ENCODE peak calls at places on chromosome 16, in four cellular contexts. J is IMR-90, Y is mesendoderm, H is H1. N is an unnamed sample.

GRCh38 chr16:70681382-70682238 is 4.2 kb downstream of the MTSS2 start:
- DNase-seq in J (no peak), H (no peak), Y (no peak), N (no peak)

GRCh38 chr16:82695806-82696205 is 69.0 kb downstream of the CDH13 start:
- DNase-seq in Y (no peak), J (no peak), H (no peak), N (no peak)

GRCh38 chr16:23071202-23072083 is 77.8 kb downstream of the USP31 start:
- DNase-seq in Y (no peak), J (peak), H (no peak), N (no peak)

GRCh38 chr16:10178079-10178478 is 4.1 kb downstream of the GRIN2A start:
- DNase-seq in H (no peak), Y (peak), J (no peak), N (no peak)

GRCh38 chr16:80954985-80955384 is 51.7 kb downstream of the CMC2 start:
- DNase-seq in H (no peak), J (no peak), Y (no peak), N (no peak)

GRCh38 chr16:87560428-87561199 is 41.7 kb upstream of the JPH3 start:
- DNase-seq in Y (peak), H (peak), J (no peak), N (peak)

GRCh38 chr16:31664683-31665482 is 137.2 kb downstream of the AHSP start:
- DNase-seq in H (no peak), J (peak), Y (no peak), N (no peak)

GRCh38 chr16:75572859-75573542 is 6.8 kb downstream of the GABARAPL2 start:
- DNase-seq in J (no peak), H (no peak), Y (no peak), N (no peak)

GRCh38 chr16:46814790-46815189 is 16.2 kb downstream of the C16orf87 start:
- DNase-seq in J (no peak), Y (no peak), H (no peak), N (no peak)

GRCh38 chr16:31363721-31364120 is 8.7 kb downstream of the ITGAX start:
- DNase-seq in Y (no peak), J (no peak), H (no peak), N (no peak)

GRCh38 chr16:86349338-86349900 is 160.9 kb upstream of the FOXF1 start:
- DNase-seq in J (no peak), Y (peak), H (no peak), N (no peak)

GRCh38 chr16:57797526-57798266 is 4.6 kb downstream of the KIFC3 start:
- DNase-seq in Y (peak), H (peak), J (no peak), N (peak)

GRCh38 chr16:81693047-81693446 is 86.0 kb upstream of the PLCG2 start:
- DNase-seq in J (peak), H (no peak), Y (no peak), N (no peak)

GRCh38 chr16:69443809-69444611 is 19.6 kb downstream of the CYB5B start:
- DNase-seq in J (peak), Y (no peak), H (no peak), N (no peak)

GRCh38 chr16:12066823-12067222 is 90.3 kb downstream of the SNX29 start:
- DNase-seq in Y (no peak), H (no peak), J (no peak), N (no peak)

GRCh38 chr16:3520861-3521260 is 20.1 kb downstream of the CLUAP1 start:
- DNase-seq in Y (peak), J (no peak), H (no peak), N (peak)

GRCh38 chr16:87602821-87603683 is 744 bp downstream of the JPH3 start:
- DNase-seq in Y (peak), H (peak), J (no peak), N (no peak)

GRCh38 chr16:86060381-86061317 is 161.7 kb downstream of the IRF8 start:
- DNase-seq in J (no peak), H (no peak), Y (no peak), N (no peak)

GRCh38 chr16:12098429-12099310 is 122.1 kb downstream of the SNX29 start:
- DNase-seq in H (no peak), Y (no peak), J (no peak), N (no peak)

GRCh38 chr16:50371936-50372595 is 3.3 kb upstream of the BRD7 start:
- DNase-seq in J (no peak), Y (peak), H (no peak), N (no peak)

GRCh38 chr16:17827313-17827712 is 356.6 kb upstream of the XYLT1 start:
- DNase-seq in H (no peak), J (peak), Y (no peak), N (no peak)

GRCh38 chr16:11994187-11995119 is 17.9 kb downstream of the SNX29 start:
- DNase-seq in J (peak), Y (peak), H (no peak), N (no peak)

GRCh38 chr16:74626741-74627416 is 20.0 kb upstream of the GLG1 start:
- DNase-seq in J (peak), H (no peak), Y (no peak), N (no peak)

GRCh38 chr16:58843675-58844074 is 109.6 kb upstream of the GOT2 start:
- DNase-seq in J (peak), Y (peak), H (no peak), N (no peak)

GRCh38 chr16:89281829-89282228 is 64.3 kb downstream of the ZNF778 start:
- DNase-seq in J (no peak), Y (no peak), H (no peak), N (no peak)

GRCh38 chr16:118857-119256 is 19.6 kb downstream of the NPRL3 start:
- DNase-seq in H (no peak), Y (no peak), J (no peak), N (no peak)

GRCh38 chr16:25126820-25127232 is 15.3 kb downstream of the LCMT1 start:
- DNase-seq in H (no peak), J (peak), Y (peak), N (no peak)

GRCh38 chr16:21302454-21302853 is 24.4 kb upstream of the CRYM start:
- DNase-seq in H (no peak), J (peak), Y (peak), N (no peak)

GRCh38 chr16:51154271-51155171 is 3.5 kb upstream of the SALL1 start:
- DNase-seq in Y (peak), H (peak), J (no peak), N (peak)

GRCh38 chr16:69741519-69741918 is 13.2 kb downstream of the NOB1 start:
- DNase-seq in J (peak), H (no peak), Y (no peak), N (no peak)

GRCh38 chr16:89098767-89099430 is 5.2 kb downstream of the ACSF3 start:
- DNase-seq in H (no peak), J (no peak), Y (no peak), N (no peak)

GRCh38 chr16:28531777-28532744 is 6.7 kb downstream of the NUPR1 start:
- DNase-seq in H (peak), J (no peak), Y (peak), N (peak)

GRCh38 chr16:22424161-22424937 is 49.9 kb upstream of the CDR2 start:
- DNase-seq in J (no peak), H (peak), Y (no peak), N (no peak)

GRCh38 chr16:66953462-66954096 is 7.5 kb upstream of the CES3 start:
- DNase-seq in H (no peak), J (no peak), Y (no peak), N (no peak)

GRCh38 chr16:1277016-1277944 is 21.4 kb downstream of the TPSD1 start:
- DNase-seq in H (no peak), J (no peak), Y (no peak), N (no peak)

GRCh38 chr16:1278456-1278855 is 22.6 kb downstream of the TPSD1 start:
- DNase-seq in Y (no peak), H (no peak), J (no peak), N (no peak)

GRCh38 chr16:1275791-1276579 is 20.1 kb downstream of the TPSD1 start:
- DNase-seq in Y (no peak), H (no peak), J (no peak), N (no peak)

GRCh38 chr16:1277945-1278282 is 22.0 kb downstream of the TPSD1 start:
- DNase-seq in J (no peak), H (no peak), Y (no peak), N (no peak)

GRCh38 chr16:1276580-1276878 is 20.7 kb downstream of the TPSD1 start:
- DNase-seq in H (no peak), J (no peak), Y (no peak), N (no peak)
- H2AK5ac ChIP-seq in H (no peak), J (no peak), Y (no peak), N (no peak)

DNA sequence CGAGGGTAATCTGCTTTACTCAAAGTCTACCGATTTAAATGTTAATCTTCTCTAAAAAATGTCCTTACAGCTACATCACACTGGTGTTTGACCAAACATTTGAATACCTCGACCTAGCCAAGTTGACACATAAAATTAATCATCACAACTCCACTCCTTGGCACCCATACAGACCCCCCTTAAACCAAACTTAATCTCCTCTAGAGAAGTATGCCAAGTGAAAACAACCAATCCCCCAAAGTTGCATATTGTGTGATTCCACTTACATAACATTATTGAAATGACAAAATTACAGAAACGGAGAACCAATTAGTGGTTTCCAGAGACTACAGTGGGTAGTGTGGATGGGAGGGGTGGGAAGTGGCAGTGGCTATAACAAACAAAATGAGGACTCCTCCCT is 39.3 kb downstream of the CAPNS2 start:
- DNase-seq in J (no peak), Y (no peak), H (no peak), N (no peak)
- H3K56ac ChIP-seq in J (no peak), Y (no peak), H (no peak), N (no peak)

DNA sequence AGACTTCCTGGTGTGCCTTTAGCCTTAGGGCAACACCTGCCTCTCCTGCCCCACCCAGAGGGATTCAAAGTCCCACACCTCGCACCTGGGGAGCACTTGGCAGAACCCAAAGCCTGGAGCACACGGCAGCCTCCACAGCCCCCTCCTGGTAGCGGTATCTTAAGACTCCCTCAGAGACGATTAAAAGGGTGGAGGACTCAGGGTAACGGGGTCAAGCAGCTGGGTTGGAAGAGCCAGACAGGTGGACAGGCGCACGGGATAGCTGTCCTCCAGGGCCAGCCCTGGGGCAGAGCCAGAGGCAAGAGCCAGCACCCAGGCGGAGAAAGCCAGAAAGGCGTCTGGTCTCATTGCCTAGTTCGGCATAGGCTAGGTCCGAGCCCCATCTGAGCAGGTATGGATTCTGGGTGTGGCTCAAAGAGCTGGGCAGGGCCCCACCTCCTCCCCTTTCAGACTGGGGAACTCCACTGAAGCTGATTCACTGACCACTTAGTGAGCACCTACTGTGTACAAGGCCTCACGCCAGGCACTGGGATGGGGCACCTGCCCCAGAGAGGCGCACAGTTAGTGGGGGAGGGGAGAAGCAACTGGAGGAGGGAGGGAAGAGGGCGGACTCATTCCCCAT is 55.0 kb upstream of the MEAK7 start:
- DNase-seq in J (no peak), Y (no peak), H (peak), N (peak)
- H2BK15ac ChIP-seq in J (no peak), Y (no peak), H (no peak), N (no peak)

GRCh38 chr16:53992057-53992378 is 288.1 kb downstream of the FTO start:
- DNase-seq in J (no peak), Y (peak), H (no peak), N (no peak)
- H2AK5ac ChIP-seq in J (no peak), Y (no peak), H (no peak), N (no peak)

DNA sequence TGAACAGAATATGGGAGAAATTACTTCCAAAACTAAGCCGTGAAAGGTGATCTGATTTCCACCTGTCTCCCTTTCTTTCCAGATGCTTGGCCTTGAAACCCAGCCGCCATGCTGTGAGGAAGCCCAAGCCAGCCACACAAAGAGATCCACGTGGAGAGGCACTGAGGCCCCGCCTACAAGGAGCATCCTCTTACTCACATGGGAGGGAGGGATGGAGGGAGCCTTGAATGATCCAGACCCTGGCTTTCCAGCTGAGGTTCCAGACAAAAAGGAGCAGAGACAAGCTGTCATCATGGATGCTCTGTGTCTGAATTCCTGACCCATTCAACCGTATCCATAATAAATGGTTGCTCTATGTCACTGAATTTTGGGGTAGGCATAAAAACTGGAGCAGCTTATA is 48.9 kb upstream of the HAPSTR1 start:
- DNase-seq in Y (no peak), J (no peak), H (no peak), N (no peak)
- H3K56ac ChIP-seq in Y (no peak), J (no peak), H (no peak), N (no peak)

GRCh38 chr16:19235478-19235877 is 50.1 kb upstream of the CLEC19A start:
- DNase-seq in Y (no peak), H (no peak), J (no peak), N (no peak)

GRCh38 chr16:19232988-19233387 is 52.5 kb upstream of the CLEC19A start:
- DNase-seq in J (no peak), H (no peak), Y (no peak), N (no peak)

GRCh38 chr16:19228575-19228974 is 57.0 kb upstream of the CLEC19A start:
- DNase-seq in Y (no peak), J (no peak), H (no peak), N (no peak)

GRCh38 chr16:19230575-19230974 is 55.0 kb upstream of the CLEC19A start:
- DNase-seq in J (no peak), H (no peak), Y (no peak), N (no peak)

GRCh38 chr16:19231881-19232280 is 53.6 kb upstream of the CLEC19A start:
- DNase-seq in Y (no peak), H (no peak), J (no peak), N (no peak)
- H2BK15ac ChIP-seq in Y (no peak), H (no peak), J (no peak), N (no peak)

DNA sequence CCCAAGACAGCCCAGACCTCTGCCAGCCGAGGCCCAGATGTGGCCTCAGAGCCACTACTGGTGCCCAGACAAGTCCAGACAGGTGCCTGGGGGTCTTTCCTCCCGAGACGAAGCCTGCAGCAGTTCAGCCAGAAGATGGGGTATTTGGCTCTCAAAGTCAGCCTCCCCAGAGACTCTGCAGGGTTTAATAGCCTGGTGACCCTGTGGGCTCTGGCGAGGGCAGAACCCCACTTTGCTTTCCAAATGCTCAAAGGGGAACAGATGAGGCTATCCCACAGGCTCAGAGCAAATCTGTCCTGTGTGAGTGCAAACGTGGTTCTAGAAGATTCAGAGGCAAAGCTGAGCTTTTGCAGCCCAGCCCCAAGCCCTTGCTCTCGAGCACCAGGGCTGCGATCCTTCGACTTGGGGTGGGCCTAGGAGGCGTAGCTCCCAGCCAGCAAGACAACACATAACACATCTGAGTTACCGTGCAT is 236.0 kb downstream of the MRTFB start:
- DNase-seq in Y (peak), H (no peak), J (no peak), N (no peak)
- H2AK5ac ChIP-seq in Y (no peak), H (peak), J (no peak), N (no peak)

GRCh38 chr16:54185045-54185444 is 101.5 kb downstream of the IRX3 start:
- DNase-seq in H (no peak), Y (no peak), J (no peak), N (no peak)
- H3K56ac ChIP-seq in H (no peak), Y (no peak), J (no peak), N (no peak)